ENCODE peak calls at places on chromosomes 12 and 14, in seven cellular contexts. One of them, this sample, is unnamed.
A peak's percentile ranks its signal among the peaks of the same experiment; 100 is the strongest.

GRCh38 chr14:75864352-75864751 is 117.4 kb downstream of the TGFB3 start:
- DNase-seq in GM10248: no peak
- DNase-seq in T-cell: no peak
- DNase-seq in DMS53: no peak
- DNase-seq in AG09309: no peak
- DNase-seq in T-helper 9 cell: no peak
- DNase-seq in GDM1: no peak
- DNase-seq in this sample: no peak

GRCh38 chr14:66111891-66112290 is 374.3 kb upstream of the CCDC196 start:
- DNase-seq in GM10248: no peak
- DNase-seq in AG09309: no peak
- DNase-seq in DMS53: no peak
- DNase-seq in T-cell: no peak
- DNase-seq in GDM1: no peak
- DNase-seq in T-helper 9 cell: no peak
- DNase-seq in this sample: no peak

GRCh38 chr12:100267603-100268281 is 765 bp downstream of the SCYL2 start:
- DNase-seq in T-cell: no peak
- DNase-seq in AG09309: no peak
- DNase-seq in DMS53: peak; percentile 74
- DNase-seq in T-helper 9 cell: no peak
- DNase-seq in GM10248: no peak
- DNase-seq in GDM1: no peak
- DNase-seq in this sample: no peak

GRCh38 chr14:61568572-61569011 is 126.7 kb upstream of the HIF1A start:
- DNase-seq in T-cell: peak; percentile 60
- DNase-seq in GDM1: no peak
- DNase-seq in GM10248: peak; percentile 75
- DNase-seq in AG09309: no peak
- DNase-seq in T-helper 9 cell: peak; percentile 39
- DNase-seq in DMS53: peak; percentile 76
- DNase-seq in this sample: no peak

GRCh38 chr14:34501997-34502396 is 37.5 kb downstream of the EAPP start:
- DNase-seq in GM10248: no peak
- DNase-seq in T-helper 9 cell: no peak
- DNase-seq in T-cell: no peak
- DNase-seq in DMS53: no peak
- DNase-seq in AG09309: no peak
- DNase-seq in GDM1: no peak
- DNase-seq in this sample: no peak

GRCh38 chr14:68619805-68620574 is 172.9 kb downstream of the ZFP36L1 start:
- DNase-seq in DMS53: no peak
- DNase-seq in AG09309: no peak
- DNase-seq in GM10248: no peak
- DNase-seq in GDM1: no peak
- DNase-seq in T-cell: no peak
- DNase-seq in T-helper 9 cell: no peak
- DNase-seq in this sample: peak; percentile 36

GRCh38 chr14:90677484-90678045 is 138.7 kb downstream of the TTC7B start:
- DNase-seq in T-helper 9 cell: no peak
- DNase-seq in GDM1: no peak
- DNase-seq in AG09309: no peak
- DNase-seq in GM10248: no peak
- DNase-seq in T-cell: no peak
- DNase-seq in DMS53: no peak
- DNase-seq in this sample: no peak

GRCh38 chr12:25266522-25266921 is 15.8 kb upstream of the KRAS start:
- DNase-seq in T-helper 9 cell: no peak
- DNase-seq in GM10248: no peak
- DNase-seq in GDM1: no peak
- DNase-seq in T-cell: no peak
- DNase-seq in DMS53: no peak
- DNase-seq in AG09309: no peak
- DNase-seq in this sample: no peak

GRCh38 chr12:105967038-105967776 is 171.5 kb downstream of the NUAK1 start:
- DNase-seq in DMS53: no peak
- DNase-seq in GDM1: no peak
- DNase-seq in GM10248: no peak
- DNase-seq in AG09309: no peak
- DNase-seq in T-cell: no peak
- DNase-seq in T-helper 9 cell: no peak
- DNase-seq in this sample: no peak

GRCh38 chr14:50871914-50872732 is at the start of gene ABHD12B:
- DNase-seq in AG09309: no peak
- DNase-seq in DMS53: no peak
- DNase-seq in GM10248: no peak
- DNase-seq in T-helper 9 cell: no peak
- DNase-seq in GDM1: no peak
- DNase-seq in T-cell: no peak
- DNase-seq in this sample: no peak

GRCh38 chr14:55794655-55795583 is 214.9 kb downstream of the KTN1 start:
- DNase-seq in AG09309: no peak
- DNase-seq in T-cell: no peak
- DNase-seq in GDM1: no peak
- DNase-seq in DMS53: peak; percentile 85
- DNase-seq in GM10248: no peak
- DNase-seq in T-helper 9 cell: no peak
- DNase-seq in this sample: no peak

GRCh38 chr12:124109760-124110159 is 136.7 kb downstream of the ZNF664 start:
- DNase-seq in T-cell: no peak
- DNase-seq in GM10248: peak; percentile 40
- DNase-seq in DMS53: peak; percentile 28
- DNase-seq in GDM1: no peak
- DNase-seq in T-helper 9 cell: no peak
- DNase-seq in AG09309: no peak
- DNase-seq in this sample: no peak

GRCh38 chr12:14716848-14717444 is 20.5 kb upstream of the GUCY2C start:
- DNase-seq in AG09309: peak; percentile 2
- DNase-seq in T-helper 9 cell: peak; percentile 21
- DNase-seq in DMS53: peak; percentile 87
- DNase-seq in T-cell: peak; percentile 1
- DNase-seq in GDM1: peak; percentile 1
- DNase-seq in GM10248: peak; percentile 59
- DNase-seq in this sample: peak; percentile 3

GRCh38 chr14:102096569-102097188 is 9.8 kb upstream of the HSP90AA1 start:
- DNase-seq in AG09309: peak; percentile 18
- DNase-seq in DMS53: peak; percentile 81
- DNase-seq in T-helper 9 cell: peak; percentile 73
- DNase-seq in GM10248: peak; percentile 63
- DNase-seq in GDM1: peak; percentile 48
- DNase-seq in T-cell: peak; percentile 31
- DNase-seq in this sample: peak; percentile 23

GRCh38 chr12:12661086-12661485 is 34.9 kb downstream of the GPR19 start:
- DNase-seq in GDM1: no peak
- DNase-seq in T-cell: no peak
- DNase-seq in DMS53: no peak
- DNase-seq in GM10248: no peak
- DNase-seq in T-helper 9 cell: no peak
- DNase-seq in AG09309: peak; percentile 63
- DNase-seq in this sample: peak; percentile 22

GRCh38 chr14:63717704-63718103 is 10.2 kb downstream of the SGPP1 start:
- DNase-seq in T-helper 9 cell: no peak
- DNase-seq in GM10248: no peak
- DNase-seq in GDM1: no peak
- DNase-seq in T-cell: no peak
- DNase-seq in AG09309: no peak
- DNase-seq in DMS53: peak; percentile 43
- DNase-seq in this sample: no peak

GRCh38 chr12:116202940-116203339 is 74.6 kb downstream of the MED13L start:
- DNase-seq in AG09309: no peak
- DNase-seq in GM10248: no peak
- DNase-seq in DMS53: no peak
- DNase-seq in GDM1: no peak
- DNase-seq in T-helper 9 cell: no peak
- DNase-seq in T-cell: no peak
- DNase-seq in this sample: no peak

GRCh38 chr14:37054144-37054543 is 118.3 kb downstream of the SLC25A21 start:
- DNase-seq in AG09309: no peak
- DNase-seq in T-helper 9 cell: no peak
- DNase-seq in GDM1: no peak
- DNase-seq in GM10248: no peak
- DNase-seq in T-cell: no peak
- DNase-seq in DMS53: no peak
- DNase-seq in this sample: no peak

GRCh38 chr12:107242189-107242588 is 148.8 kb upstream of the CRY1 start:
- DNase-seq in GM10248: no peak
- DNase-seq in T-cell: no peak
- DNase-seq in GDM1: no peak
- DNase-seq in AG09309: no peak
- DNase-seq in T-helper 9 cell: no peak
- DNase-seq in DMS53: no peak
- DNase-seq in this sample: no peak

GRCh38 chr14:92646952-92647461 is 101.4 kb downstream of the LGMN start:
- DNase-seq in T-cell: no peak
- DNase-seq in DMS53: no peak
- DNase-seq in GDM1: no peak
- DNase-seq in GM10248: no peak
- DNase-seq in T-helper 9 cell: no peak
- DNase-seq in AG09309: peak; percentile 100
- DNase-seq in this sample: no peak

GRCh38 chr12:93978553-93978952 is 169.8 kb upstream of the PLXNC1 start:
- DNase-seq in GDM1: no peak
- DNase-seq in AG09309: peak; percentile 86
- DNase-seq in T-cell: no peak
- DNase-seq in GM10248: no peak
- DNase-seq in DMS53: no peak
- DNase-seq in T-helper 9 cell: no peak
- DNase-seq in this sample: peak; percentile 53

GRCh38 chr12:30197392-30198047 is 413.8 kb upstream of the TMTC1 start:
- DNase-seq in DMS53: peak; percentile 96
- DNase-seq in GM10248: no peak
- DNase-seq in T-cell: no peak
- DNase-seq in GDM1: no peak
- DNase-seq in T-helper 9 cell: no peak
- DNase-seq in AG09309: no peak
- DNase-seq in this sample: peak; percentile 50

GRCh38 chr14:30069536-30069935 is 141.9 kb upstream of the PRKD1 start:
- DNase-seq in GDM1: no peak
- DNase-seq in T-helper 9 cell: no peak
- DNase-seq in GM10248: no peak
- DNase-seq in AG09309: no peak
- DNase-seq in DMS53: no peak
- DNase-seq in T-cell: no peak
- DNase-seq in this sample: no peak

GRCh38 chr12:4107911-4108697 is 165.5 kb upstream of the CCND2 start:
- DNase-seq in T-cell: no peak
- DNase-seq in DMS53: no peak
- DNase-seq in GDM1: no peak
- DNase-seq in GM10248: no peak
- DNase-seq in T-helper 9 cell: no peak
- DNase-seq in AG09309: no peak
- DNase-seq in this sample: no peak

GRCh38 chr14:103008768-103009342 is 48.5 kb downstream of the CDC42BPB start:
- DNase-seq in AG09309: no peak
- DNase-seq in DMS53: no peak
- DNase-seq in GM10248: no peak
- DNase-seq in T-cell: no peak
- DNase-seq in GDM1: no peak
- DNase-seq in T-helper 9 cell: no peak
- DNase-seq in this sample: no peak

GRCh38 chr14:89417469-89418225 is 614 bp upstream of the FOXN3 start:
- DNase-seq in GDM1: peak; percentile 44
- DNase-seq in T-cell: peak; percentile 28
- DNase-seq in AG09309: no peak
- DNase-seq in DMS53: peak; percentile 87
- DNase-seq in GM10248: peak; percentile 62
- DNase-seq in T-helper 9 cell: peak; percentile 33
- DNase-seq in this sample: no peak

GRCh38 chr14:74524076-74524812 is 30.7 kb downstream of the ISCA2 start:
- DNase-seq in T-helper 9 cell: no peak
- DNase-seq in GM10248: no peak
- DNase-seq in T-cell: no peak
- DNase-seq in AG09309: no peak
- DNase-seq in DMS53: no peak
- DNase-seq in GDM1: no peak
- DNase-seq in this sample: no peak

GRCh38 chr12:40099423-40099853 is 6.4 kb downstream of the SLC2A13 start:
- DNase-seq in DMS53: peak; percentile 92
- DNase-seq in AG09309: no peak
- DNase-seq in T-cell: no peak
- DNase-seq in GM10248: no peak
- DNase-seq in T-helper 9 cell: no peak
- DNase-seq in GDM1: no peak
- DNase-seq in this sample: no peak

GRCh38 chr14:103688906-103689902 is 26.0 kb downstream of the XRCC3 start:
- DNase-seq in GM10248: peak; percentile 71
- DNase-seq in DMS53: no peak
- DNase-seq in GDM1: no peak
- DNase-seq in T-helper 9 cell: no peak
- DNase-seq in AG09309: no peak
- DNase-seq in T-cell: no peak
- DNase-seq in this sample: no peak

GRCh38 chr14:65585216-65585615 is 172.7 kb downstream of the FUT8 start:
- DNase-seq in T-helper 9 cell: no peak
- DNase-seq in DMS53: no peak
- DNase-seq in GM10248: no peak
- DNase-seq in AG09309: no peak
- DNase-seq in T-cell: no peak
- DNase-seq in GDM1: no peak
- DNase-seq in this sample: no peak

GRCh38 chr14:101231828-101232227 is 328.3 kb upstream of the RTL1 start:
- DNase-seq in DMS53: no peak
- DNase-seq in AG09309: no peak
- DNase-seq in GM10248: no peak
- DNase-seq in T-helper 9 cell: no peak
- DNase-seq in T-cell: no peak
- DNase-seq in GDM1: no peak
- DNase-seq in this sample: no peak

This sample was measured in non-pigmented ciliary epithelial cell.